ENCODE peak calls at places on chromosomes 1 and 21, in ten cellular contexts. O is mammary epithelial cell; M is fibroblast of lung; G is effector memory CD4-positive, alpha-beta T cell; Z is CD8-positive, alpha-beta T cell; H is heart left ventricle; B is CD8-positive, alpha-beta memory T cell; E is adipocyte; S is SJSA1; Y is tibial nerve. W is an unnamed sample. For H3K36me3, H3K27me3 and H3K9me3, the result is how much of the 10 kb centered on the place peaks cover.

GRCh38 chr1:12063141-12064072 is at the start of gene TNFRSF8:
- DNase-seq in B (peak), E (peak), Z (no peak), Y (no peak), M (peak), H (no peak), S (no peak), G (no peak), O (peak), W (no peak)

GRCh38 chr1:155044812-155045690 is 6.1 kb upstream of the ADAM15 start:
- DNase-seq in M (peak), S (peak), Y (peak), H (peak), Z (peak), G (peak), B (peak), O (peak), E (peak), W (peak)

GRCh38 chr21:16195476-16195875 is 465.7 kb downstream of the USP25 start:
- DNase-seq in E (peak), G (no peak), B (no peak), S (no peak), Z (no peak), M (peak), H (no peak), Y (no peak), O (peak), W (no peak)

GRCh38 chr1:238673561-238673960 is 712.8 kb upstream of the CHRM3 start:
- DNase-seq in S (no peak), H (no peak), Y (no peak), G (no peak), Z (no peak), M (no peak), O (no peak), B (no peak), E (no peak), W (no peak)

GRCh38 chr1:55650449-55650848 is 435.3 kb upstream of the USP24 start:
- DNase-seq in S (no peak), H (no peak), O (no peak), Z (no peak), G (no peak), Y (no peak), E (peak), B (no peak), M (peak), W (no peak)

GRCh38 chr1:184755226-184756065 is 788 bp upstream of the EDEM3 start:
- DNase-seq in Z (peak), B (no peak), S (no peak), Y (peak), E (no peak), H (no peak), M (peak), O (no peak), G (no peak), W (peak)

GRCh38 chr1:147267711-147268110 is 25.2 kb downstream of the CHD1L start:
- DNase-seq in E (no peak), Z (no peak), S (no peak), Y (no peak), O (no peak), H (no peak), G (no peak), B (no peak), M (no peak), W (no peak)

GRCh38 chr1:178533547-178533946 is 20.6 kb downstream of the TEX35 start:
- DNase-seq in Y (no peak), O (no peak), B (no peak), E (no peak), Z (no peak), S (no peak), H (no peak), G (no peak), M (no peak), W (no peak)

GRCh38 chr1:238991730-238992490 is 394.5 kb upstream of the CHRM3 start:
- DNase-seq in O (no peak), M (no peak), Y (no peak), B (no peak), H (no peak), G (no peak), Z (no peak), E (peak), S (no peak), W (peak)

GRCh38 chr1:199741586-199741985 is 285.9 kb upstream of the NR5A2 start:
- DNase-seq in B (no peak), M (no peak), Y (no peak), S (no peak), O (no peak), G (no peak), H (no peak), E (no peak), Z (no peak), W (no peak)

GRCh38 chr1:37650721-37651120 is 16.0 kb upstream of the RSPO1 start:
- DNase-seq in S (no peak), M (no peak), B (no peak), Y (no peak), Z (no peak), O (no peak), H (no peak), E (no peak), G (no peak), W (no peak)

GRCh38 chr1:17717595-17717994 is 37.5 kb upstream of the ACTL8 start:
- DNase-seq in O (no peak), E (no peak), Y (no peak), M (no peak), H (no peak), S (no peak), B (no peak), G (no peak), Z (no peak), W (no peak)

GRCh38 chr1:55673416-55673815 is 458.3 kb upstream of the USP24 start:
- DNase-seq in G (no peak), H (no peak), Y (no peak), B (no peak), S (no peak), M (no peak), Z (no peak), E (no peak), O (no peak), W (no peak)

GRCh38 chr1:230926182-230926581 is 52.5 kb downstream of the TTC13 start:
- DNase-seq in M (no peak), S (no peak), B (no peak), Z (no peak), Y (no peak), H (no peak), O (no peak), E (no peak), G (no peak), W (no peak)
- H3K36me3 ChIP-seq in M (under half), S (under half), B (under half), Z (under half), Y (under half), H (under half), O (under half), E (under half), G (half or more), W (under half)

DNA sequence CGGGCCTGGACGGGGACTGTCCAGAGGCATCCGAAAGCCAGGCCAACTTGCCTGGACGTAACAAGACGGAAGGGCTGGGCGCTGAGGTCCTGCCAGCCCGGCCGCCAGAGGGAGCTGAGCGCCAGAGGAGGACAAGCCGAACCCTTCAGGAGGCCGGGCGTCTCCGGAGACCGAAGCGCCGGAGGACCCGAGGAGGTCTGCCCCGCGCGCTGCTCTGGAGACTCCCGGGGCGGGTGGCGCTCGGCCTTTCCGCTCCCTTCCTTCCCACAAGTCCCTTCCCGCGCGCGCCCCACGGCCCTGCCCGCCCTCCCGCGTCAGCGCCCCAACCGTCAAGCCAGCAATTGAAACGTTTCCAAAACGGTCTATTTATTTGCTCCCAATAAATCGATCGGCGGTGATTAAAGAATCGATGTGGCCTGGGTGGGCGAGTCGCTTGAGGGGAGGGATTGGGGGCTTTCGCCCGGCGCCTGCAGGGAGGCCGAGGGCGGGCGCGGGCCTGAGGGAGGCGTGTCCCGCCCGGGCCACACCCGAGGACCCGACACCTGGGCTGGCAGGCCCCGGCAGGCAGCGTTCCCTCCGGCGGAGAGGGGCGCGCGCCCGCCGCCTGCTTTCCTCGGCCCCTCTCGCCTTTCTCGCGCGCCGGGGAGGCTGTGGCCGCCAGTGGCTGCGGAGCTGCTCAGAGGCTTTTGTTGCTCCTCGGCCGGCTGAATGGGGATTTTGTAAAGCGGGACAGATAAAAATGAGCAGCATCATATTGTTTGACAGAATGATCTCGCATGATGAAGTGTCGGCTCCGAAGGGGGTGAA is 5.2 kb upstream of the FOXD3 start:
- DNase-seq in M (peak), Y (no peak), H (peak), S (peak), Z (no peak), O (peak), B (no peak), G (no peak), E (peak), W (peak)
- H3K27me3 ChIP-seq in M (half or more), Y (under half), H (half or more), S (under half), Z (under half), O (under half), B (half or more), G (half or more), E (half or more), W (under half)

DNA sequence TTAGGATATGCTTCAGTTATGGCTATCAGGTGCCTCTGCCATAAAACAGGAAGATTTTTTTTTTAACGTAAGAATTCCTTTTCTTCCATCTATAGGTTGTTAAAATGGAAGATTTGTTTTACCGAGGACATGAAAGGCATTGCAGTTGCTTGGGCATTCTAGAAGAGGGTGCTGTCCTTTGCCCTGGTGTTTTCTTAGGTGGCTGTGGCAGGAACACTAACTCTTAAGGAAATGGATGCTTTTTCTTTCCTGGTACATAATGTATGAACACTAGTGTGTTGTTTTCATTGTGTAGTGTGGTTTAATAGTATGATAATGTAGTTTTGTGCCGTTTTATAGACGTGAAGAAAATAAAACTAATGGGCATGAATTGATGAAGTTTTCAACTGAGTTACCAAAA is 47.2 kb downstream of the UCK2 start:
- DNase-seq in G (no peak), O (no peak), M (no peak), E (no peak), S (no peak), B (no peak), Z (no peak), H (no peak), Y (no peak), W (no peak)
- H3K9me3 ChIP-seq in G (under half), O (under half), M (under half), E (under half), S (under half), B (under half), Z (under half), H (under half), Y (under half), W (under half)

GRCh38 chr1:3836421-3836820 is 20.6 kb downstream of the CEP104 start:
- DNase-seq in Z (no peak), Y (no peak), H (no peak), B (no peak), G (no peak), S (no peak), O (no peak), M (no peak), E (no peak), W (no peak)
- H3K36me3 ChIP-seq in Z (under half), Y (under half), H (under half), B (under half), G (half or more), S (under half), O (under half), M (under half), E (half or more), W (under half)

DNA sequence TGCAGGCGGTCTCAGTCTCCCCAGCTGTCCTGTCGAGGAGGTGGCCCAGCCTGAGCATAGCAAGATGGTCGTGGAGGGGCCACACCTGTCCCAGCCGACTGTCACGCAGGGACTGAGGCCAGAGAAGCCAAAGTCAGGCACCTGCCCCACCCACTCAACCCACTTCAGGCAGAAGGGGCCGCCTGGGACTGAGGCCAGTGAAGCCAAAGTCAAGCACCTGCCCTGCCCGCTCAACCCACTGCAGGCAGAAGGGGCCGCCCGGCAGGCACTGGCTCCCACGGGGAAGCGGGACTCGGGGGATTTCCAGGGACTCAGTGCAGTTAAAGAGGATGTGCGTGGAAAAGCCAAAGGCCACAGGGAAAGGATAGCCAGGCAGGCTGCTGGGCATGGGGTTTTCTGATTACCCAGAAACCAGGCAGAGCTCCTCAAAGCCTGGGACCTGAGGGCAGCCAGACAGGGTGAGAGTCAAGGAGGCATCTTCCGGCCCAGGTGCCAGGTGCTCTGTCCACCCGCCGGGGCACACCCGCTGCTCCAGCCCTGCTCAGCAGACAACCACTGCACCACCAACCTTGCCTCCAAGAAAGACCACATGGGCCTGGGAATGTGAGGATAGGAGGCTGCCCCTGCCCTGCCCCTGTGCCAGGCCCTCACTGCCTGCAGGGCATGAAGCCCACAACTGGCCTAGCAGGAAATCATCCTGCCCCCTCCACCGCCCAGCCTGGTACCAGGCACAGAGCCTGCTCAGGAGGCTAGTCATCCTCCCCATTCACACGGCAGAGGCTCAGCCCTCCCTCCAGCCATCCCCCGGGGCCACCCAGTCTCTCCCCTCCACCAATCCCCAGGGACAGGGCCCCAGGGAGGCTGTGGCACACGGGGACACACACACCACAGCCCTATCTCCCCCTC is 41.0 kb downstream of the MEGF6 start:
- DNase-seq in M (no peak), H (no peak), Z (no peak), O (no peak), S (no peak), Y (no peak), B (no peak), G (no peak), E (no peak), W (peak)
- H3K27me3 ChIP-seq in M (under half), H (under half), Z (under half), O (under half), S (under half), Y (under half), B (under half), G (under half), E (under half), W (under half)

GRCh38 chr1:248699099-248699498 is 3.5 kb downstream of the OR14I1 start:
- DNase-seq in S (no peak), Z (no peak), H (no peak), Y (no peak), M (no peak), B (no peak), G (no peak), E (no peak), O (no peak), W (no peak)

GRCh38 chr1:248704556-248704955 is 2.0 kb upstream of the OR14I1 start:
- DNase-seq in G (no peak), S (no peak), M (no peak), Y (no peak), O (no peak), E (no peak), H (no peak), Z (no peak), B (no peak), W (no peak)

GRCh38 chr1:248702714-248703113 is at the start of gene OR14I1:
- DNase-seq in Y (no peak), S (no peak), M (no peak), E (no peak), O (no peak), Z (no peak), H (no peak), G (no peak), B (no peak), W (no peak)

GRCh38 chr1:248697907-248698306 is 4.7 kb downstream of the OR14I1 start:
- DNase-seq in G (no peak), E (no peak), Z (no peak), S (no peak), H (no peak), O (no peak), B (no peak), M (no peak), Y (no peak), W (no peak)

DNA sequence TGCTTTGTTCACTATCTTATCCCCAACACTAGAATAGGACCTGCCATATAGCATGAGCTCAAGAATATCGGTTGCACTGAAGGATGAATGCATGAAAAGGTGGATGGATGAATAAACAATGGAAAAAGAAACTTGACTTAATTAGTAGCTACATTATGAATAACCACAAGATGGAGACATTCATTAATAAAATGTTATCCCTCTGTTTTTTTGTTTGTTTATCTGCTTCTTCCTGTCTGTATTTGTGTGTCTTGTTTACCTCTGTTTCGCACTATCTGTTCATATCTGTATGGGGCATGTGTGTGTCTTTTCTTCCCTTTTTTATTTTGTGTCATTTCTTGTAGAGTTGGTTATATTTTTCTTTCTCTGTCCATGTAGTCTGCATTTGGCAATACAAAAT is 1.1 kb upstream of the OR14I1 start:
- DNase-seq in E (peak), M (no peak), G (no peak), S (no peak), H (no peak), Z (no peak), Y (no peak), O (no peak), B (no peak), W (no peak)
- H3K9me3 ChIP-seq in E (under half), M (under half), G (under half), S (under half), H (under half), Z (under half), Y (under half), O (under half), B (under half), W (under half)

GRCh38 chr1:224302947-224303346 is 27.0 kb downstream of the NVL start:
- DNase-seq in M (no peak), O (no peak), S (no peak), Z (no peak), G (no peak), B (no peak), E (no peak), H (no peak), Y (no peak), W (peak)
- H3K36me3 ChIP-seq in M (under half), O (under half), S (half or more), Z (half or more), G (half or more), B (under half), E (half or more), H (under half), Y (under half), W (half or more)

GRCh38 chr1:1440262-1440772 is 4.8 kb downstream of the VWA1 start:
- DNase-seq in S (no peak), E (no peak), B (no peak), G (no peak), Y (no peak), O (no peak), H (no peak), M (no peak), Z (no peak), W (no peak)

GRCh38 chr1:1437033-1437903 is 1.8 kb downstream of the VWA1 start:
- DNase-seq in G (no peak), Z (no peak), S (no peak), Y (no peak), B (no peak), M (no peak), E (no peak), O (no peak), H (no peak), W (no peak)

GRCh38 chr1:1437904-1438376 is 2.5 kb downstream of the VWA1 start:
- DNase-seq in Z (no peak), H (no peak), O (no peak), S (no peak), Y (no peak), B (no peak), M (no peak), E (no peak), G (no peak), W (no peak)

GRCh38 chr1:1439550-1440261 is 4.2 kb downstream of the VWA1 start:
- DNase-seq in B (no peak), S (no peak), G (no peak), E (no peak), Y (no peak), Z (no peak), O (no peak), M (no peak), H (no peak), W (no peak)

GRCh38 chr1:1438531-1439381 is 3.3 kb downstream of the VWA1 start:
- DNase-seq in Y (no peak), Z (no peak), B (no peak), S (no peak), H (no peak), M (no peak), O (no peak), E (no peak), G (no peak), W (no peak)
- H3K27me3 ChIP-seq in Y (under half), Z (under half), B (under half), S (under half), H (under half), M (under half), O (under half), E (under half), G (half or more), W (under half)

GRCh38 chr1:244573768-244574167 is 79.2 kb upstream of the DESI2 start:
- DNase-seq in H (no peak), Z (no peak), E (no peak), O (no peak), S (no peak), G (no peak), M (no peak), Y (no peak), B (no peak), W (no peak)

GRCh38 chr1:244576259-244576892 is 76.5 kb upstream of the DESI2 start:
- DNase-seq in O (no peak), Y (no peak), H (no peak), E (no peak), G (no peak), M (no peak), Z (no peak), S (no peak), B (no peak), W (no peak)
- H3K9me3 ChIP-seq in O (under half), Y (under half), H (under half), E (half or more), G (under half), M (under half), Z (under half), S (under half), B (under half), W (under half)

W was measured in MG63.